ENCODE peak calls at places on chromosomes 11 and 22, in nine cellular contexts. F, K, X, T, Z, M, C, P and B are unnamed samples.

GRCh38 chr22:43213066-43213465 is 26.1 kb upstream of the TTLL12 start:
- DNase-seq in P (peak), T (no peak), M (no peak), F (no peak), Z (no peak), X (no peak), K (no peak), C (no peak), B (no peak)

GRCh38 chr11:19345519-19345847 is 104.7 kb upstream of the E2F8 start:
- DNase-seq in T (no peak), C (no peak), M (no peak), P (no peak), X (no peak), F (peak), Z (no peak), K (no peak), B (no peak)

GRCh38 chr11:28400236-28401100 is 292.3 kb downstream of the METTL15 start:
- DNase-seq in C (no peak), T (no peak), P (no peak), F (no peak), Z (no peak), K (no peak), M (peak), X (peak), B (no peak)

GRCh38 chr11:134226806-134227325 is 2.4 kb downstream of the VPS26B start:
- DNase-seq in C (no peak), M (no peak), X (no peak), K (no peak), F (no peak), T (no peak), P (no peak), Z (no peak), B (no peak)

GRCh38 chr11:13668957-13669521 is 571 bp downstream of the FAR1 start:
- DNase-seq in T (peak), X (peak), M (peak), C (peak), K (no peak), F (peak), P (peak), Z (peak), B (no peak)

GRCh38 chr11:27926056-27926455 is 181.9 kb downstream of the KIF18A start:
- DNase-seq in K (no peak), P (no peak), M (no peak), F (no peak), Z (no peak), C (no peak), T (no peak), X (no peak), B (no peak)

GRCh38 chr11:64539711-64540420 is 51.2 kb upstream of the SLC22A12 start:
- DNase-seq in X (no peak), C (no peak), M (no peak), F (no peak), Z (no peak), P (no peak), T (no peak), K (no peak), B (no peak)

GRCh38 chr11:69546735-69547370 is 65.4 kb downstream of the LINC01488 start:
- DNase-seq in X (no peak), C (no peak), Z (no peak), K (no peak), M (no peak), F (no peak), T (no peak), P (no peak), B (no peak)

GRCh38 chr11:111797145-111797581 is 31.0 kb upstream of the PPP2R1B start:
- DNase-seq in P (peak), K (no peak), X (peak), T (no peak), C (peak), Z (peak), F (no peak), M (peak), B (no peak)

GRCh38 chr11:110311783-110312578 is 15.6 kb upstream of the RDX start:
- DNase-seq in M (peak), K (no peak), F (no peak), C (peak), Z (no peak), T (no peak), P (no peak), X (peak), B (no peak)

GRCh38 chr11:105609832-105610781 is at the start of gene GRIA4:
- DNase-seq in K (no peak), T (no peak), M (no peak), X (peak), C (no peak), P (peak), F (no peak), Z (no peak), B (no peak)

GRCh38 chr22:44391481-44392445 is 79.0 kb upstream of the SHISAL1 start:
- DNase-seq in X (no peak), M (peak), K (no peak), Z (no peak), T (no peak), F (no peak), P (no peak), C (peak), B (no peak)

GRCh38 chr11:8262552-8263108 is 1.0 kb downstream of the LMO1 start:
- DNase-seq in P (peak), K (no peak), Z (no peak), C (peak), F (no peak), T (no peak), X (peak), M (peak), B (no peak)

GRCh38 chr11:65148657-65149056 is 14.3 kb upstream of the SYVN1 start:
- DNase-seq in M (no peak), K (no peak), P (no peak), Z (no peak), T (no peak), F (no peak), C (no peak), X (no peak), B (no peak)

GRCh38 chr11:76283190-76283589 is 76.9 kb upstream of the WNT11 start:
- DNase-seq in T (no peak), Z (no peak), C (no peak), K (no peak), F (no peak), M (no peak), P (no peak), X (no peak), B (no peak)

GRCh38 chr11:65290448-65291165 is 24.1 kb upstream of the CDC42EP2 start:
- DNase-seq in C (peak), M (peak), F (peak), P (peak), Z (no peak), K (no peak), T (no peak), X (peak), B (no peak)

GRCh38 chr11:2447253-2447950 is 2.6 kb downstream of the KCNQ1 start:
- DNase-seq in P (no peak), Z (no peak), X (no peak), K (no peak), C (no peak), F (no peak), T (no peak), M (no peak), B (no peak)

GRCh38 chr22:49726701-49727101 is 101.0 kb downstream of the BRD1 start:
- DNase-seq in K (no peak), Z (no peak), F (no peak), M (no peak), P (no peak), C (no peak), X (no peak), T (no peak), B (no peak)

GRCh38 chr11:1654388-1655167 is 25.0 kb downstream of the KRTAP5-5 start:
- DNase-seq in P (peak), K (no peak), M (no peak), T (no peak), F (no peak), X (no peak), Z (no peak), C (no peak), B (no peak)

GRCh38 chr22:32206774-32207758 is 2.2 kb upstream of the RFPL2 start:
- DNase-seq in T (no peak), F (no peak), X (peak), M (peak), K (no peak), C (peak), Z (peak), P (peak), B (no peak)

GRCh38 chr22:32920032-32920628 is 118.6 kb downstream of the TIMP3 start:
- DNase-seq in Z (no peak), P (peak), C (no peak), T (no peak), X (peak), F (peak), M (no peak), K (no peak), B (no peak)

GRCh38 chr11:3959015-3959917 is 103.8 kb downstream of the STIM1 start:
- DNase-seq in P (no peak), Z (peak), F (no peak), T (no peak), X (peak), C (no peak), K (no peak), M (peak), B (no peak)

GRCh38 chr22:46346680-46347405 is 11.3 kb downstream of the TRMU start:
- DNase-seq in K (no peak), C (no peak), M (no peak), P (no peak), F (no peak), X (no peak), T (no peak), Z (no peak), B (no peak)

GRCh38 chr11:23897453-23898289 is 599.2 kb upstream of the LUZP2 start:
- DNase-seq in K (no peak), F (no peak), T (no peak), M (peak), C (no peak), Z (no peak), P (peak), X (peak), B (no peak)

GRCh38 chr11:71396548-71397123 is 51.6 kb downstream of the DHCR7 start:
- DNase-seq in F (no peak), K (no peak), T (no peak), M (no peak), C (no peak), X (no peak), Z (no peak), P (no peak), B (no peak)

GRCh38 chr11:30172872-30173271 is 57.9 kb upstream of the FSHB start:
- DNase-seq in K (no peak), T (no peak), M (no peak), F (no peak), C (no peak), X (no peak), P (peak), Z (no peak), B (no peak)
- H3K27ac ChIP-seq in K (no peak), T (no peak), M (no peak), F (no peak), C (no peak), X (no peak), P (peak), Z (no peak), B (no peak)

DNA sequence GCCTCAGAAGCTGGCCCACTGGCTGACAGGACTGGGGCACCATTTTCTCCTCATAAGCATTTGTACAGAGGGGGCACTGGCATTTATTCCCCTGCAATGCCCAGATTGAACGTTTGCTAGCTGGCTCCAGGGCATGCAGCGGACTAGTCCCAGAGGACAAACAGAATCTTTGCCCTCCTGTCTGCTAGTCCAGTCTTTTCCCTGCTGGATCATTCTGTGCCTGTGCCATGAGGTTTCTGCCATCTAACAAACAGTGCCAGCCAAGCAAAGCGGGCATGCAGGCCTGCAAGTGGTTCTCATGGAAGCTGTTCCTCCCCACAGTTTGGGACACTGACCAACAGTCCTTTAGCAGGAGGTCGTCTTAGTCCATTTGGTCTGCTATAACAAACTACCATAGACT is 53.4 kb downstream of the KCNJ1 start:
- DNase-seq in C (no peak), F (no peak), X (no peak), P (no peak), T (no peak), K (no peak), Z (no peak), M (no peak), B (no peak)
- H3K4me3 ChIP-seq in C (no peak), F (no peak), X (no peak), P (no peak), T (no peak), K (no peak), Z (no peak), M (no peak), B (no peak)

GRCh38 chr11:116813781-116814471 is 9.2 kb downstream of the APOA4 start:
- DNase-seq in C (no peak), T (no peak), Z (no peak), F (no peak), X (no peak), M (no peak), P (no peak), K (no peak), B (no peak)

GRCh38 chr11:116811194-116811593 is 11.9 kb downstream of the APOA4 start:
- DNase-seq in Z (no peak), C (no peak), T (no peak), F (no peak), P (no peak), M (no peak), K (no peak), X (no peak), B (no peak)

GRCh38 chr11:116812109-116812508 is 11.0 kb downstream of the APOA4 start:
- DNase-seq in X (no peak), P (no peak), F (no peak), Z (no peak), C (no peak), K (no peak), M (no peak), T (no peak), B (no peak)

GRCh38 chr11:116814502-116814901 is 8.6 kb downstream of the APOA4 start:
- DNase-seq in C (no peak), F (no peak), T (no peak), P (no peak), K (no peak), X (no peak), Z (no peak), M (no peak), B (no peak)

GRCh38 chr11:116813170-116813569 is 9.9 kb downstream of the APOA4 start:
- DNase-seq in C (no peak), F (no peak), Z (no peak), K (no peak), X (no peak), P (no peak), M (no peak), T (no peak), B (no peak)
- H3K27ac ChIP-seq in C (no peak), F (no peak), Z (no peak), K (no peak), X (no peak), P (peak), M (no peak), T (no peak), B (no peak)

GRCh38 chr11:72584933-72585597 is 89.2 kb downstream of the PDE2A start:
- DNase-seq in X (no peak), F (no peak), Z (no peak), P (no peak), K (no peak), T (no peak), C (no peak), M (no peak), B (no peak)
- H3K4me3 ChIP-seq in X (no peak), F (peak), Z (no peak), P (no peak), K (peak), T (peak), C (no peak), M (no peak), B (no peak)

GRCh38 chr11:46695345-46696211 is 4.8 kb downstream of the ARHGAP1 start:
- DNase-seq in Z (no peak), F (no peak), T (no peak), X (no peak), C (no peak), K (no peak), P (no peak), M (no peak), B (no peak)
- H3K27ac ChIP-seq in Z (no peak), F (peak), T (no peak), X (no peak), C (no peak), K (no peak), P (no peak), M (no peak), B (no peak)

GRCh38 chr22:30634477-30635233 is 926 bp upstream of the SLC35E4 start:
- DNase-seq in M (peak), X (peak), K (peak), P (peak), C (peak), F (peak), T (peak), Z (peak), B (peak)
- H3K4me3 ChIP-seq in M (peak), X (peak), K (peak), P (no peak), C (peak), F (peak), T (peak), Z (peak), B (no peak)